ENCODE peak calls at places on chromosomes 2 and 18, in six cellular contexts. One of them, this sample, is unnamed.

GRCh38 chr18:12461326-12461725 is 53.6 kb downstream of the PRELID3A start:
- DNase-seq in fibroblast of pulmonary artery: no peak
- DNase-seq in foreskin fibroblast: no peak
- DNase-seq in kidney epithelial cell: no peak
- DNase-seq in H9: no peak
- DNase-seq in tibial nerve: no peak
- DNase-seq in this sample: no peak

GRCh38 chr18:54360406-54360805 is 2.7 kb downstream of the C18orf54 start:
- DNase-seq in tibial nerve: no peak
- DNase-seq in H9: no peak
- DNase-seq in fibroblast of pulmonary artery: peak
- DNase-seq in foreskin fibroblast: no peak
- DNase-seq in kidney epithelial cell: no peak
- DNase-seq in this sample: no peak

GRCh38 chr18:48963555-48964480 is 13.1 kb upstream of the SMAD7 start:
- DNase-seq in tibial nerve: no peak
- DNase-seq in foreskin fibroblast: no peak
- DNase-seq in kidney epithelial cell: no peak
- DNase-seq in fibroblast of pulmonary artery: peak
- DNase-seq in H9: no peak
- DNase-seq in this sample: no peak

GRCh38 chr2:25168256-25169072 is at the start of gene POMC:
- DNase-seq in H9: peak
- DNase-seq in tibial nerve: no peak
- DNase-seq in kidney epithelial cell: no peak
- DNase-seq in fibroblast of pulmonary artery: peak
- DNase-seq in foreskin fibroblast: peak
- DNase-seq in this sample: no peak

GRCh38 chr2:136131484-136131960 is 13.6 kb upstream of the CXCR4 start:
- DNase-seq in tibial nerve: no peak
- DNase-seq in H9: no peak
- DNase-seq in kidney epithelial cell: no peak
- DNase-seq in foreskin fibroblast: no peak
- DNase-seq in fibroblast of pulmonary artery: no peak
- DNase-seq in this sample: no peak

GRCh38 chr18:34942975-34943374 is 98.2 kb upstream of the MAPRE2 start:
- DNase-seq in kidney epithelial cell: no peak
- DNase-seq in fibroblast of pulmonary artery: no peak
- DNase-seq in tibial nerve: no peak
- DNase-seq in H9: no peak
- DNase-seq in foreskin fibroblast: no peak
- DNase-seq in this sample: no peak

GRCh38 chr2:238376884-238377391 is 49.8 kb upstream of the ASB1 start:
- DNase-seq in H9: no peak
- DNase-seq in foreskin fibroblast: no peak
- DNase-seq in fibroblast of pulmonary artery: peak
- DNase-seq in tibial nerve: no peak
- DNase-seq in kidney epithelial cell: no peak
- DNase-seq in this sample: no peak

GRCh38 chr2:36461039-36461681 is 105.6 kb downstream of the CRIM1 start:
- DNase-seq in tibial nerve: no peak
- DNase-seq in foreskin fibroblast: peak
- DNase-seq in fibroblast of pulmonary artery: peak
- DNase-seq in H9: no peak
- DNase-seq in kidney epithelial cell: peak
- DNase-seq in this sample: no peak

GRCh38 chr2:45391866-45392265 is 219.2 kb downstream of the SRBD1 start:
- DNase-seq in foreskin fibroblast: peak
- DNase-seq in kidney epithelial cell: no peak
- DNase-seq in fibroblast of pulmonary artery: peak
- DNase-seq in tibial nerve: no peak
- DNase-seq in H9: no peak
- DNase-seq in this sample: no peak

GRCh38 chr2:30194421-30194820 is 36.9 kb upstream of the LBH start:
- DNase-seq in kidney epithelial cell: no peak
- DNase-seq in H9: no peak
- DNase-seq in fibroblast of pulmonary artery: no peak
- DNase-seq in tibial nerve: no peak
- DNase-seq in foreskin fibroblast: no peak
- DNase-seq in this sample: no peak

GRCh38 chr2:138030459-138030858 is 66.2 kb downstream of the HNMT start:
- DNase-seq in tibial nerve: no peak
- DNase-seq in H9: no peak
- DNase-seq in fibroblast of pulmonary artery: peak
- DNase-seq in kidney epithelial cell: peak
- DNase-seq in foreskin fibroblast: no peak
- DNase-seq in this sample: no peak

GRCh38 chr2:70957838-70958237 is 20.6 kb upstream of the ANKRD53 start:
- DNase-seq in tibial nerve: no peak
- DNase-seq in foreskin fibroblast: no peak
- DNase-seq in fibroblast of pulmonary artery: no peak
- DNase-seq in H9: peak
- DNase-seq in kidney epithelial cell: no peak
- DNase-seq in this sample: peak

GRCh38 chr2:100616841-100617390 is 54.1 kb downstream of the PDCL3 start:
- DNase-seq in fibroblast of pulmonary artery: no peak
- DNase-seq in tibial nerve: no peak
- DNase-seq in kidney epithelial cell: no peak
- DNase-seq in foreskin fibroblast: no peak
- DNase-seq in H9: no peak
- DNase-seq in this sample: no peak

GRCh38 chr2:228700638-228701037 is 519.2 kb upstream of the SPHKAP start:
- DNase-seq in fibroblast of pulmonary artery: peak
- DNase-seq in tibial nerve: no peak
- DNase-seq in foreskin fibroblast: peak
- DNase-seq in H9: no peak
- DNase-seq in kidney epithelial cell: no peak
- DNase-seq in this sample: no peak

GRCh38 chr2:237214963-237215362 is 129.3 kb downstream of the COPS8 start:
- DNase-seq in fibroblast of pulmonary artery: no peak
- DNase-seq in tibial nerve: no peak
- DNase-seq in foreskin fibroblast: no peak
- DNase-seq in H9: no peak
- DNase-seq in kidney epithelial cell: no peak
- DNase-seq in this sample: no peak

GRCh38 chr18:60082790-60083189 is 183.0 kb downstream of the PMAIP1 start:
- DNase-seq in H9: no peak
- DNase-seq in fibroblast of pulmonary artery: no peak
- DNase-seq in foreskin fibroblast: no peak
- DNase-seq in kidney epithelial cell: no peak
- DNase-seq in tibial nerve: no peak
- DNase-seq in this sample: no peak

GRCh38 chr2:46389417-46389916 is 89.9 kb upstream of the TMEM247 start:
- DNase-seq in fibroblast of pulmonary artery: peak
- DNase-seq in kidney epithelial cell: no peak
- DNase-seq in tibial nerve: no peak
- DNase-seq in H9: peak
- DNase-seq in foreskin fibroblast: no peak
- DNase-seq in this sample: no peak

GRCh38 chr2:112318515-112318914 is 43.1 kb downstream of the ZC3H6 start:
- DNase-seq in kidney epithelial cell: no peak
- DNase-seq in foreskin fibroblast: no peak
- DNase-seq in fibroblast of pulmonary artery: no peak
- DNase-seq in H9: no peak
- DNase-seq in tibial nerve: no peak
- DNase-seq in this sample: no peak

GRCh38 chr2:240479561-240479960 is 44.1 kb downstream of the GPC1 start:
- DNase-seq in foreskin fibroblast: no peak
- DNase-seq in H9: peak
- DNase-seq in fibroblast of pulmonary artery: no peak
- DNase-seq in kidney epithelial cell: no peak
- DNase-seq in tibial nerve: no peak
- DNase-seq in this sample: no peak

GRCh38 chr2:240346015-240346752 is 89.3 kb upstream of the GPC1 start:
- DNase-seq in fibroblast of pulmonary artery: no peak
- DNase-seq in H9: no peak
- DNase-seq in tibial nerve: no peak
- DNase-seq in foreskin fibroblast: no peak
- DNase-seq in kidney epithelial cell: no peak
- DNase-seq in this sample: no peak

GRCh38 chr2:30300456-30301221 is 69.3 kb downstream of the LBH start:
- DNase-seq in H9: no peak
- DNase-seq in foreskin fibroblast: peak
- DNase-seq in tibial nerve: no peak
- DNase-seq in kidney epithelial cell: no peak
- DNase-seq in fibroblast of pulmonary artery: peak
- DNase-seq in this sample: no peak

GRCh38 chr2:24474053-24474452 is 17.0 kb upstream of the NCOA1 start:
- DNase-seq in H9: no peak
- DNase-seq in fibroblast of pulmonary artery: no peak
- DNase-seq in foreskin fibroblast: no peak
- DNase-seq in kidney epithelial cell: no peak
- DNase-seq in tibial nerve: no peak
- DNase-seq in this sample: no peak

GRCh38 chr2:200705305-200705985 is 106.3 kb upstream of the BZW1 start:
- DNase-seq in foreskin fibroblast: no peak
- DNase-seq in tibial nerve: no peak
- DNase-seq in kidney epithelial cell: no peak
- DNase-seq in fibroblast of pulmonary artery: peak
- DNase-seq in H9: peak
- DNase-seq in this sample: no peak
- TF ChIP-seq CTCF in foreskin fibroblast: peak
- TF ChIP-seq CTCF in tibial nerve: no peak
- TF ChIP-seq CTCF in kidney epithelial cell: peak
- TF ChIP-seq CTCF in fibroblast of pulmonary artery: peak
- TF ChIP-seq CTCF in H9: peak
- TF ChIP-seq CTCF in this sample: no peak

GRCh38 chr2:19576411-19576810 is 218.0 kb upstream of the OSR1 start:
- DNase-seq in H9: no peak
- DNase-seq in fibroblast of pulmonary artery: peak
- DNase-seq in kidney epithelial cell: no peak
- DNase-seq in foreskin fibroblast: no peak
- DNase-seq in tibial nerve: no peak
- DNase-seq in this sample: no peak

GRCh38 chr2:19575618-19576017 is 217.2 kb upstream of the OSR1 start:
- DNase-seq in fibroblast of pulmonary artery: peak
- DNase-seq in H9: no peak
- DNase-seq in kidney epithelial cell: no peak
- DNase-seq in foreskin fibroblast: peak
- DNase-seq in tibial nerve: no peak
- DNase-seq in this sample: no peak

GRCh38 chr2:19573784-19574183 is 215.4 kb upstream of the OSR1 start:
- DNase-seq in fibroblast of pulmonary artery: no peak
- DNase-seq in kidney epithelial cell: no peak
- DNase-seq in tibial nerve: no peak
- DNase-seq in foreskin fibroblast: no peak
- DNase-seq in H9: no peak
- DNase-seq in this sample: no peak

GRCh38 chr2:19577668-19578067 is 219.2 kb upstream of the OSR1 start:
- DNase-seq in tibial nerve: no peak
- DNase-seq in fibroblast of pulmonary artery: peak
- DNase-seq in H9: no peak
- DNase-seq in foreskin fibroblast: no peak
- DNase-seq in kidney epithelial cell: no peak
- DNase-seq in this sample: no peak

GRCh38 chr2:19574788-19575260 is 216.4 kb upstream of the OSR1 start:
- DNase-seq in tibial nerve: peak
- DNase-seq in fibroblast of pulmonary artery: peak
- DNase-seq in kidney epithelial cell: no peak
- DNase-seq in H9: no peak
- DNase-seq in foreskin fibroblast: peak
- DNase-seq in this sample: peak
- TF ChIP-seq CTCF in tibial nerve: no peak
- TF ChIP-seq CTCF in fibroblast of pulmonary artery: no peak
- TF ChIP-seq CTCF in kidney epithelial cell: no peak
- TF ChIP-seq CTCF in H9: no peak
- TF ChIP-seq CTCF in foreskin fibroblast: no peak
- TF ChIP-seq CTCF in this sample: no peak

GRCh38 chr2:134785659-134786058 is 52.8 kb upstream of the ACMSD start:
- DNase-seq in fibroblast of pulmonary artery: no peak
- DNase-seq in H9: no peak
- DNase-seq in foreskin fibroblast: no peak
- DNase-seq in kidney epithelial cell: no peak
- DNase-seq in tibial nerve: no peak
- DNase-seq in this sample: no peak

GRCh38 chr2:134792147-134792546 is 46.3 kb upstream of the ACMSD start:
- DNase-seq in foreskin fibroblast: no peak
- DNase-seq in fibroblast of pulmonary artery: no peak
- DNase-seq in kidney epithelial cell: no peak
- DNase-seq in tibial nerve: no peak
- DNase-seq in H9: no peak
- DNase-seq in this sample: no peak

GRCh38 chr2:134791606-134792005 is 46.8 kb upstream of the ACMSD start:
- DNase-seq in kidney epithelial cell: no peak
- DNase-seq in H9: no peak
- DNase-seq in fibroblast of pulmonary artery: no peak
- DNase-seq in tibial nerve: no peak
- DNase-seq in foreskin fibroblast: no peak
- DNase-seq in this sample: no peak

GRCh38 chr2:134790487-134790886 is 47.9 kb upstream of the ACMSD start:
- DNase-seq in fibroblast of pulmonary artery: no peak
- DNase-seq in kidney epithelial cell: no peak
- DNase-seq in H9: no peak
- DNase-seq in tibial nerve: no peak
- DNase-seq in foreskin fibroblast: no peak
- DNase-seq in this sample: no peak

GRCh38 chr2:134788417-134788816 is 50.0 kb upstream of the ACMSD start:
- DNase-seq in foreskin fibroblast: no peak
- DNase-seq in kidney epithelial cell: no peak
- DNase-seq in H9: no peak
- DNase-seq in tibial nerve: no peak
- DNase-seq in fibroblast of pulmonary artery: no peak
- DNase-seq in this sample: no peak
- TF ChIP-seq CTCF in foreskin fibroblast: no peak
- TF ChIP-seq CTCF in kidney epithelial cell: no peak
- TF ChIP-seq CTCF in H9: no peak
- TF ChIP-seq CTCF in tibial nerve: no peak
- TF ChIP-seq CTCF in fibroblast of pulmonary artery: no peak
- TF ChIP-seq CTCF in this sample: no peak

GRCh38 chr2:148978026-148978685 is 60.3 kb upstream of the LYPD6B start:
- DNase-seq in foreskin fibroblast: no peak
- DNase-seq in fibroblast of pulmonary artery: no peak
- DNase-seq in kidney epithelial cell: no peak
- DNase-seq in H9: no peak
- DNase-seq in tibial nerve: no peak
- DNase-seq in this sample: no peak
- TF ChIP-seq CTCF in foreskin fibroblast: no peak
- TF ChIP-seq CTCF in fibroblast of pulmonary artery: no peak
- TF ChIP-seq CTCF in kidney epithelial cell: peak
- TF ChIP-seq CTCF in H9: peak
- TF ChIP-seq CTCF in tibial nerve: no peak
- TF ChIP-seq CTCF in this sample: no peak